ENCODE peak calls at places on chromosome 18, in nine cellular contexts. A, U, H, I, F, Y, Z, O and G are unnamed samples.

GRCh38 chr18:79356435-79356834 is 39.3 kb upstream of the NFATC1 start:
- DNase-seq in F (no peak), H (no peak), Z (no peak), A (peak), U (peak), Y (no peak), O (no peak), I (no peak), G (no peak)

GRCh38 chr18:79509536-79509930 is 113.8 kb downstream of the NFATC1 start:
- DNase-seq in A (no peak), I (peak), Z (no peak), O (no peak), F (no peak), H (no peak), Y (no peak), U (no peak), G (no peak)

GRCh38 chr18:79583426-79583825 is 96.2 kb upstream of the CTDP1 start:
- DNase-seq in I (peak), O (no peak), H (no peak), A (no peak), F (no peak), U (no peak), Z (no peak), Y (no peak), G (no peak)

GRCh38 chr18:56889621-56890020 is 238.5 kb downstream of the WDR7 start:
- DNase-seq in U (no peak), I (no peak), Y (no peak), A (no peak), Z (no peak), H (no peak), F (no peak), O (no peak), G (no peak)

GRCh38 chr18:457120-457519 is 43.4 kb downstream of the COLEC12 start:
- DNase-seq in U (peak), A (no peak), F (peak), H (peak), Z (no peak), Y (peak), O (no peak), I (no peak), G (no peak)

GRCh38 chr18:55857409-55857808 is 269.4 kb upstream of the TCF4 start:
- DNase-seq in Z (no peak), O (no peak), H (no peak), A (no peak), I (no peak), Y (no peak), F (no peak), U (no peak), G (no peak)

GRCh38 chr18:3458952-3459853 is 9.2 kb downstream of the TGIF1 start:
- DNase-seq in Z (no peak), H (no peak), U (no peak), F (no peak), A (peak), I (no peak), O (no peak), Y (peak), G (no peak)

GRCh38 chr18:36187138-36187825 is at the start of gene MOCOS:
- DNase-seq in U (peak), F (no peak), I (peak), A (peak), H (no peak), Y (peak), O (peak), Z (peak), G (no peak)

GRCh38 chr18:44651453-44651852 is 29.2 kb upstream of the SETBP1 start:
- DNase-seq in Z (no peak), U (no peak), A (no peak), Y (peak), O (peak), F (no peak), I (no peak), H (peak), G (no peak)

GRCh38 chr18:74722237-74722636 is 124.6 kb downstream of the ZNF407 start:
- DNase-seq in H (peak), F (no peak), I (no peak), U (no peak), O (no peak), Z (no peak), Y (peak), A (no peak), G (no peak)

GRCh38 chr18:47175283-47175894 is 775 bp downstream of the IER3IP1 start:
- DNase-seq in O (no peak), H (no peak), A (no peak), F (no peak), Y (no peak), I (no peak), U (peak), Z (no peak), G (no peak)

GRCh38 chr18:47172476-47172875 is 3.7 kb downstream of the IER3IP1 start:
- DNase-seq in Y (no peak), H (no peak), Z (no peak), A (no peak), I (no peak), U (no peak), F (no peak), O (no peak), G (no peak)

GRCh38 chr18:47168913-47169312 is 7.3 kb downstream of the IER3IP1 start:
- DNase-seq in Y (no peak), Z (no peak), F (no peak), H (no peak), A (no peak), O (no peak), U (no peak), I (no peak), G (no peak)

GRCh38 chr18:47175895-47176575 is at the start of gene IER3IP1:
- DNase-seq in U (peak), H (peak), O (peak), A (peak), I (peak), F (peak), Y (peak), Z (peak), G (no peak)

DNA sequence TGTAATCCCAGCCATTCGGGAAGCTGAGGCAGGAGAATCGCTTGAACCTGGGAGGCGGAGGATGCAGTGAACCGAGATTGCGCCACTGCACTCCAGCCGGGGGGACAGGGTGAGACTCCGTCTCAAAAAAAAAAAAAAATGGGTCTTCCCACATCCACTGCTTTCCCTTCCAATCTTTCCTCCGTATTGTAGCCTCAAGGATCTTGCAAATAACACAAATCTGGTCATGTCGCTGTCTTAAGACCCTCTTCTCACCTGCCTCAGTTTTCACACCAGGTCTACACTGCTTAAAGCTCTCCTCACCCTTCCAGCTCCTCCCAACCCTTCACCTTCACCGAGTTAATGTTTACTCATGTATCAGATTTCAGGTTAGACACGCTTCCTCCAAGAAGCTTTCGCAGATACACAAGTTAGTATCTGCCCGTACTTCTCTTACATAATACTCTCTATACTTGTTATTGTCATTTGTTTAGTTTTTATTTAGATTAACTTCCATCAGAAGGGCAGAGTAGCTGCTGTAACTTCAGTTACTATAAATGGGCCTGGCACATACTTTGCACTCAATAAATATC is 1.5 kb downstream of the IER3IP1 start:
- DNase-seq in O (no peak), U (no peak), H (no peak), F (no peak), I (no peak), Z (no peak), Y (no peak), A (no peak), G (no peak)
- H3K4me3 ChIP-seq in O (peak), U (peak), H (peak), F (peak), I (peak), Z (peak), Y (peak), A (peak), G (peak)

DNA sequence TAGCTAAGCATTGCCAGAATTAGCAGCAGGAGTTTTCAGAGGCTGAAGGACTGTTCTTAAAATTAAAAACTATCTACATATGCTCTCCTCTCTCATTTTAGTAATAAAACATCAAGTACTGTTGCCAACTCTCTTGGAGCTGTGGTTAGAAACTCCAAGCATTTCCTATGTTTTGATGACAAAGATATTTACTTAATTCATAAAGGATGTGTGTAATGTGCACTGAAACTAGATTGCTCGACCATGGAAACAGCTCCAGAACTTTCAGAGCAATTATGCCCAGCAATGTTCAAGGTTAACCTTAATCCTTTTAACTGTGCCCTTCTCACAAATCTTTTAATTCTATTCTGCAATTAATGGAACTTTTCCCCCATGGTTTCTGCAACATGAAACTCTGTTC is 8.4 kb downstream of the GRP start:
- DNase-seq in Z (no peak), H (no peak), U (no peak), O (no peak), A (no peak), I (no peak), Y (peak), F (no peak), G (no peak)
- H3K4me3 ChIP-seq in Z (no peak), H (no peak), U (no peak), O (no peak), A (no peak), I (no peak), Y (no peak), F (no peak), G (no peak)

GRCh38 chr18:7726522-7726921 is 159.4 kb downstream of the PTPRM start:
- DNase-seq in I (no peak), O (no peak), U (no peak), F (no peak), Z (no peak), Y (no peak), H (no peak), A (no peak), G (no peak)

GRCh38 chr18:7725473-7725872 is 158.4 kb downstream of the PTPRM start:
- DNase-seq in H (no peak), I (no peak), U (no peak), A (no peak), Y (no peak), Z (no peak), F (no peak), O (no peak), G (no peak)

GRCh38 chr18:7723558-7723957 is 156.4 kb downstream of the PTPRM start:
- DNase-seq in I (no peak), H (no peak), A (no peak), U (no peak), Y (no peak), F (no peak), O (no peak), Z (no peak), G (no peak)

GRCh38 chr18:7727381-7728076 is 160.4 kb downstream of the PTPRM start:
- DNase-seq in Y (no peak), H (no peak), U (no peak), A (no peak), I (no peak), O (no peak), F (no peak), Z (no peak), G (no peak)

DNA sequence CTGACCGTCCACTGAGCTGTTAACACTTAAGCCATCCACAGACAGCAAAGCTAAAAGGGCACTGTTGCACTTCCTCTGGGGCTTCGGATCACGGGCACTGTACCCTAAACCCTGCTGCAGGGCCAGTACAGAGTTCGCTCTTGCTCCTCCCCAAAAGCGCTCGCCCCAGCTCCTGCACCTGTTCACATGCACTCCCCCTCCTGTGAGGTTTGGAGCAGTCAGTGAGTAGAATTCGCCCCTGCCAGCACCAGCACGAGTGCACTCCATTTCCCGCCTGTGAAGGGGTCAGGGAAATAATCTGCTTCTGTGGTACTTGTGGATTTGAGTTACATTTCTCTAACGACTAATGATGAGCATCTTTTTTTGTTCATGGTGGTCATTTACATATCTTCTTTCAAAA is 158.8 kb downstream of the PTPRM start:
- DNase-seq in F (no peak), Z (no peak), A (no peak), I (no peak), Y (no peak), U (no peak), H (no peak), O (no peak), G (no peak)
- H3K4me3 ChIP-seq in F (no peak), Z (no peak), A (no peak), I (no peak), Y (no peak), U (no peak), H (no peak), O (no peak), G (no peak)

DNA sequence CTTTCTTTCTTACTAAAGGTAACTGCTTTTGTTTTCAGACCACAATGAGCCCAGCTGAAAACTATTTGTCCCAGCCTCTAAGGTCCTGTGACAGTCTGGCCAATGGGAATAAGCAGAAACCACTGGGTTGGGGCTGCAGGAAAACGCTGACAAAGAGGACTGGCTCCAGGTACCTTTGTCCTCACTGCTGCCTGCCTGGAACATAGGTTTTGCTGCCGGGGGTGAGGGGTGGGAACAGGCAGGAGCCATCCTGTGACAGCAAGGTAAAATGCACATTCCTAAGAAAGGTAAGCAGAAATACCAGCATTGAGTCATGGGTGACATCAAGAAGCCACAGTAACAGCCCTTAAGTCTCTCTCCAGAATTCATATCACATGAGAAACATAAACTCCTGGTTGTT is 21.6 kb downstream of the PTPN2 start:
- DNase-seq in H (no peak), A (no peak), I (no peak), Z (no peak), F (peak), O (peak), Y (no peak), U (peak), G (no peak)
- H3K4me3 ChIP-seq in H (no peak), A (no peak), I (no peak), Z (no peak), F (peak), O (no peak), Y (no peak), U (no peak), G (no peak)

GRCh38 chr18:48947102-48947501 is 3.7 kb downstream of the SMAD7 start:
- DNase-seq in H (no peak), O (no peak), F (no peak), Z (no peak), Y (no peak), A (no peak), I (peak), U (no peak), G (no peak)

GRCh38 chr18:48944634-48945033 is 6.1 kb downstream of the SMAD7 start:
- DNase-seq in A (no peak), U (no peak), Y (no peak), H (no peak), Z (peak), I (peak), O (no peak), F (no peak), G (no peak)

GRCh38 chr18:48946329-48946835 is 4.4 kb downstream of the SMAD7 start:
- DNase-seq in H (no peak), O (no peak), A (no peak), I (peak), Z (no peak), F (no peak), Y (peak), U (no peak), G (no peak)

GRCh38 chr18:48947583-48947982 is 3.2 kb downstream of the SMAD7 start:
- DNase-seq in I (no peak), O (no peak), H (no peak), Z (no peak), U (no peak), F (no peak), Y (no peak), A (no peak), G (no peak)

GRCh38 chr18:48945953-48946217 is 4.9 kb downstream of the SMAD7 start:
- DNase-seq in Z (no peak), H (no peak), U (no peak), I (no peak), O (no peak), A (no peak), Y (no peak), F (no peak), G (no peak)
- H3K4me3 ChIP-seq in Z (peak), H (no peak), U (no peak), I (peak), O (peak), A (no peak), Y (no peak), F (peak), G (peak)

DNA sequence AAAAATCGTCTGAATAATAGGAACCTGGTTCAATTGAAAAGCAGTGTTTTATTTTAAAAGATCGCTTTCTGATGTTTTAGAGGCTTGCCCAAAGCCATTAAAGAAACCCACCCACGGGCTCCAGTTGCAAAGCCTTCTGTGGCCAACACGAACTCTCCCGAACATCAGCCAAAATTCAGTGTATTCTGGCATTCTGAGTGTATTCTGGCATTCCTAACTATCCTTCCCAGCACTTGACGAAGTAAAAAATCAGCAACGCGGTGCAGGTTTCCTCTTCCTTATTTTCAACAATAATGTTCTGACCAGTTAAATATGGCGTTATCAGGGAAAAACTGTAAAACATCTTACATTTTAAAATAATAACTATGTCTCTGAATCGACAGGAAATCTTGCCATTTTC is 44.6 kb downstream of the ZNF516 start:
- DNase-seq in U (no peak), H (no peak), Z (no peak), Y (peak), I (no peak), A (no peak), O (no peak), F (no peak), G (peak)
- H3K4me3 ChIP-seq in U (peak), H (peak), Z (peak), Y (peak), I (peak), A (peak), O (peak), F (no peak), G (peak)